ENCODE peak calls at places on chromosome 16, in eight cellular contexts. U, T, K, G, M, B, N and S are unnamed samples.

GRCh38 chr16:69435977-69436729 is 11.7 kb downstream of the CYB5B start:
- DNase-seq in U (no peak), T (no peak), K (peak), G (no peak), M (no peak), B (no peak), N (no peak), S (no peak)

GRCh38 chr16:12262454-12263180 is 286.1 kb downstream of the SNX29 start:
- DNase-seq in U (no peak), T (peak), K (no peak), G (peak), M (peak), B (no peak), N (no peak), S (no peak)

GRCh38 chr16:30548392-30549255 is 9.6 kb downstream of the ZNF764 start:
- DNase-seq in U (no peak), T (no peak), K (no peak), G (no peak), M (no peak), B (no peak), N (no peak), S (no peak)

GRCh38 chr16:12188674-12189249 is 212.2 kb downstream of the SNX29 start:
- DNase-seq in U (no peak), T (no peak), K (no peak), G (no peak), M (no peak), B (no peak), N (no peak), S (no peak)

GRCh38 chr16:27208809-27209208 is 5.5 kb downstream of the KDM8 start:
- DNase-seq in U (no peak), T (peak), K (no peak), G (no peak), M (no peak), B (no peak), N (no peak), S (no peak)

GRCh38 chr16:15701975-15702970 is 52.2 kb downstream of the NDE1 start:
- DNase-seq in U (peak), T (no peak), K (no peak), G (no peak), M (peak), B (no peak), N (peak), S (no peak)

GRCh38 chr16:17313085-17313611 is 157.6 kb downstream of the XYLT1 start:
- DNase-seq in U (no peak), T (peak), K (no peak), G (peak), M (peak), B (no peak), N (peak), S (no peak)

GRCh38 chr16:54072237-54072636 is 214.3 kb downstream of the IRX3 start:
- DNase-seq in U (no peak), T (no peak), K (no peak), G (no peak), M (no peak), B (no peak), N (no peak), S (no peak)

GRCh38 chr16:68902376-68903345 is 59.3 kb downstream of the TANGO6 start:
- DNase-seq in U (no peak), T (peak), K (peak), G (peak), M (peak), B (no peak), N (peak), S (peak)

GRCh38 chr16:89354325-89354724 is 136.0 kb downstream of the ANKRD11 start:
- DNase-seq in U (no peak), T (peak), K (no peak), G (no peak), M (no peak), B (no peak), N (no peak), S (no peak)

GRCh38 chr16:53082509-53082908 is 27.7 kb downstream of the CHD9 start:
- DNase-seq in U (no peak), T (no peak), K (no peak), G (no peak), M (no peak), B (no peak), N (no peak), S (no peak)

GRCh38 chr16:49463529-49463928 is 89.9 kb downstream of the C16orf78 start:
- DNase-seq in U (no peak), T (no peak), K (no peak), G (no peak), M (no peak), B (peak), N (no peak), S (no peak)
- H3K4me3 ChIP-seq in U (no peak), T (no peak), K (no peak), G (no peak), M (no peak), B (peak), N (no peak), S (no peak)

GRCh38 chr16:56334761-56335160 is 90.6 kb downstream of the AMFR start:
- DNase-seq in U (no peak), T (no peak), K (no peak), G (no peak), M (no peak), B (no peak), N (no peak), S (peak)

GRCh38 chr16:56337858-56338325 is 87.5 kb downstream of the AMFR start:
- DNase-seq in U (no peak), T (no peak), K (no peak), G (no peak), M (no peak), B (no peak), N (no peak), S (no peak)

GRCh38 chr16:56337131-56337857 is 88.1 kb downstream of the AMFR start:
- DNase-seq in U (no peak), T (no peak), K (no peak), G (no peak), M (no peak), B (no peak), N (no peak), S (no peak)

GRCh38 chr16:56336711-56337110 is 88.6 kb downstream of the AMFR start:
- DNase-seq in U (no peak), T (no peak), K (no peak), G (no peak), M (no peak), B (no peak), N (no peak), S (no peak)

DNA sequence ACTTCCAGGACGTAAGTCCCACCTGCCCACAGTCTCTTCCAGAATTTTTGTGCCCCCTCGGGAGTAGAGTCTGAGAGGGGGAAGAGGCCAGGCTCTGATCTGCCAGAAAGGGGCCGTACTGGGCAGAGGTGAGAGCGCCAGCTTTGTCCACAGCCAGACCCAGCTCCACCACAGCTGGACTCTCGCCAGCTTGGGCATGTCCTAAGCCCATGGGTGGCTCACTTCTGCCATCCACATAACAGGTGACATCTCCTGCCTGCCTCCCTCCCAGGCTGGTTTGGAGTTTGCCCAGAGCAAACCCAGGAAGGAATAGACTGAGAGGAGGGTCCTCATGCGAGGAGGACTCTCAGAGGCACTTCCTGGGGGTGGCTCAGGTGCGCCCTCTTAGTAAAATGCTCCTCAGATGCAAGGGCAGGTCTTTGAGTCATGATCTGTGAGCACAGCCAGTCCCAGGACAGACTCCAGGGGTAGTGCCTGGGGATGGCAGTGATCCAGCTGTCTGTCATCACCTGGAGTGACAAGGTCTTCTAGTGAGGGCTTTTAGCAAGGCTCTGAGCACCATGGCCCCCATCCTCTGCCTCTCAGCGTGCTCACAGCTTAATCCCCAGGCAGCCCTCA is 89.2 kb downstream of the AMFR start:
- DNase-seq in U (no peak), T (no peak), K (no peak), G (no peak), M (no peak), B (no peak), N (peak), S (peak)
- TF ChIP-seq CTCF in U (no peak), T (no peak), K (no peak), G (no peak), M (no peak), B (no peak), N (no peak), S (peak)

GRCh38 chr16:10618710-10619209 is 38.4 kb upstream of the EMP2 start:
- DNase-seq in U (no peak), T (no peak), K (no peak), G (peak), M (no peak), B (no peak), N (no peak), S (no peak)
- H3K4me3 ChIP-seq in U (no peak), T (no peak), K (no peak), G (no peak), M (no peak), B (no peak), N (no peak), S (peak)

GRCh38 chr16:59252317-59252716 is 518.2 kb upstream of the GOT2 start:
- DNase-seq in U (no peak), T (no peak), K (no peak), G (no peak), M (no peak), B (no peak), N (no peak), S (no peak)

GRCh38 chr16:59249049-59249448 is 514.9 kb upstream of the GOT2 start:
- DNase-seq in U (no peak), T (no peak), K (peak), G (no peak), M (no peak), B (no peak), N (no peak), S (no peak)
- TF ChIP-seq CTCF in U (no peak), T (no peak), K (no peak), G (no peak), M (no peak), B (no peak), N (no peak), S (no peak)

DNA sequence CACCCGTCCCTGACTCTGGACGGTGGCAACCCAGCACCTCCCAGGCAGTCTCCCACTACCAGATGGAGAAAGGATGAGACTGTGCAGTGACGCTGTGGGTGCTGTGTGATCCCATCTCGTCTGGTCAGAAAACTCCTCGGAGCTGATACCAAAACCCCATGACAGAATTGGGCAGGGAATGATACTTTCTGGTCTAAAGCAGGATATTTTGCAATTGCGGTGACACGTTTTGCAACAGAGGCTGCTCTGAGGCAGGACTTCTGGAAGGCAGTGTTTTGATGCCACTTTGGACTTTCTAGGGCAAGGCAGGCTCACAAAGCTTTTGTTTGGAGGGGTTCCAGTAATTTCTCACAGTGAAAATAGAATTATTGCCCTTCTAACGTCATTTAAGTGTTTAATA is 2.7 kb upstream of the MEFV start:
- DNase-seq in U (no peak), T (no peak), K (no peak), G (no peak), M (no peak), B (no peak), N (peak), S (no peak)
- H3K4me3 ChIP-seq in U (no peak), T (no peak), K (no peak), G (no peak), M (no peak), B (no peak), N (no peak), S (no peak)

GRCh38 chr16:4814542-4815173 is 12.2 kb upstream of the ROGDI start:
- DNase-seq in U (no peak), T (no peak), K (no peak), G (no peak), M (no peak), B (no peak), N (no peak), S (no peak)
- TF ChIP-seq CTCF in U (no peak), T (no peak), K (no peak), G (no peak), M (no peak), B (no peak), N (peak), S (no peak)

GRCh38 chr16:49833796-49834195 is 22.1 kb downstream of the ZNF423 start:
- DNase-seq in U (no peak), T (no peak), K (no peak), G (no peak), M (no peak), B (no peak), N (no peak), S (no peak)
- H3K4me3 ChIP-seq in U (no peak), T (no peak), K (no peak), G (no peak), M (no peak), B (no peak), N (no peak), S (no peak)

GRCh38 chr16:13895516-13895915 is 24.4 kb upstream of the ERCC4 start:
- DNase-seq in U (no peak), T (no peak), K (no peak), G (no peak), M (no peak), B (no peak), N (no peak), S (no peak)

GRCh38 chr16:13897806-13898205 is 22.1 kb upstream of the ERCC4 start:
- DNase-seq in U (no peak), T (no peak), K (no peak), G (no peak), M (no peak), B (no peak), N (no peak), S (no peak)

GRCh38 chr16:13898233-13898632 is 21.7 kb upstream of the ERCC4 start:
- DNase-seq in U (no peak), T (no peak), K (no peak), G (no peak), M (no peak), B (no peak), N (no peak), S (no peak)

GRCh38 chr16:13892301-13892700 is 27.7 kb upstream of the ERCC4 start:
- DNase-seq in U (no peak), T (no peak), K (no peak), G (no peak), M (no peak), B (no peak), N (no peak), S (no peak)

GRCh38 chr16:13896543-13897182 is 23.3 kb upstream of the ERCC4 start:
- DNase-seq in U (no peak), T (no peak), K (no peak), G (no peak), M (peak), B (no peak), N (peak), S (no peak)
- TF ChIP-seq CTCF in U (peak), T (no peak), K (peak), G (no peak), M (peak), B (no peak), N (peak), S (peak)

GRCh38 chr16:87604572-87605135 is 2.3 kb downstream of the JPH3 start:
- DNase-seq in U (no peak), T (no peak), K (no peak), G (no peak), M (no peak), B (no peak), N (no peak), S (no peak)

GRCh38 chr16:87601322-87602004 is 845 bp upstream of the JPH3 start:
- DNase-seq in U (no peak), T (no peak), K (no peak), G (no peak), M (no peak), B (no peak), N (no peak), S (no peak)

GRCh38 chr16:87602005-87602790 is at the start of gene JPH3:
- DNase-seq in U (no peak), T (no peak), K (no peak), G (no peak), M (no peak), B (no peak), N (no peak), S (no peak)

GRCh38 chr16:87602821-87603683 is 744 bp downstream of the JPH3 start:
- DNase-seq in U (no peak), T (no peak), K (no peak), G (no peak), M (no peak), B (no peak), N (no peak), S (no peak)

GRCh38 chr16:87603684-87604571 is 1.6 kb downstream of the JPH3 start:
- DNase-seq in U (no peak), T (no peak), K (no peak), G (no peak), M (no peak), B (no peak), N (no peak), S (no peak)
- H3K4me3 ChIP-seq in U (no peak), T (no peak), K (no peak), G (no peak), M (no peak), B (no peak), N (peak), S (no peak)

DNA sequence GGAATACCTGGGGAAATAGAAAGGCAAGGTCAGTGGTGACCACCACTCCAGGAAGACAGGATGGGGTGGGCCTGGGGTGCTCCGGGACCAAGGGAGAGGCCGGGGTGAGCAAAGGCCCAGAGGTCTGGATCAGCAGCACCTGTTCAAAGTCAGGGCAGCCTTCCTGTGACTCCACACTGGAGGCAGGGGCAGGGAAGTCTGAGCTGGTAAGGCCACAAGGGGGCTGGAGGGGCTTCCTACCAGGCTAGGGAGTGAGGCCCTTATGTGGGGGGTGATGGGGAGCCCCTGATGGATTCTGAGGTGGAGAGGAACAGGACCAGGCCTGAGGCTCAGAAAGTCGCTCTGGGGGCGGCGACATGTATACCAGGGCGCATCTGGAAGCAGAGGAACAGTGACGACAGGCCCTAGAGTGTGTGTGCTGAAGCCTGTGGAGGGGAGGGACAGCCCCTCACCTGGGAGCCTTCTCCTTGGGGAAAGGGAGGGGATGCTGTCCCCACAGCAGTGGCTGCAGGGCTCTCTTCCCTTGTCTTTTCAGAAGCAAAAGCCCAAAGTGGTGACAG is 3.7 kb downstream of the C16orf78 start:
- DNase-seq in U (no peak), T (no peak), K (no peak), G (no peak), M (no peak), B (peak), N (no peak), S (no peak)
- TF ChIP-seq CTCF in U (no peak), T (no peak), K (no peak), G (no peak), M (no peak), B (no peak), N (no peak), S (no peak)